ENCODE peak calls at places on chromosomes 6 and 20, in eight cellular contexts. L, D, W, C, Q, T, R and Y are unnamed samples.

GRCh38 chr6:39430968-39431523 is 108.5 kb upstream of the KCNK16 start:
- DNase-seq in D (no peak), T (peak), C (no peak), L (no peak), R (no peak), Q (no peak), W (no peak), Y (no peak)

GRCh38 chr6:52022675-52023074 is 64.7 kb downstream of the PKHD1 start:
- DNase-seq in D (no peak), R (no peak), T (no peak), C (no peak), Q (no peak), L (no peak), W (no peak), Y (no peak)

GRCh38 chr6:44010411-44011349 is 116.6 kb downstream of the MRPL14 start:
- DNase-seq in D (peak), T (peak), C (peak), R (peak), Q (peak), W (peak), L (peak), Y (peak)

GRCh38 chr6:147268254-147268653 is 64.0 kb downstream of the STXBP5 start:
- DNase-seq in T (no peak), Q (no peak), W (no peak), D (no peak), C (no peak), L (no peak), R (no peak), Y (no peak)

GRCh38 chr6:104566411-104566810 is 293.3 kb downstream of the HACE1 start:
- DNase-seq in W (peak), D (no peak), C (no peak), T (no peak), Q (no peak), R (no peak), L (peak), Y (no peak)

GRCh38 chr6:7169296-7169721 is 61.5 kb downstream of the RREB1 start:
- DNase-seq in L (no peak), W (no peak), R (no peak), T (peak), C (no peak), Q (no peak), D (no peak), Y (no peak)

GRCh38 chr6:25312703-25313102 is 33.5 kb downstream of the CARMIL1 start:
- DNase-seq in T (no peak), C (no peak), R (peak), D (peak), Q (no peak), W (peak), L (peak), Y (no peak)

GRCh38 chr6:79824231-79824630 is 123.1 kb downstream of the ELOVL4 start:
- DNase-seq in T (no peak), D (no peak), R (no peak), Q (no peak), W (peak), C (no peak), L (no peak), Y (no peak)

GRCh38 chr6:7051780-7052440 is 55.9 kb upstream of the RREB1 start:
- DNase-seq in Q (no peak), L (peak), D (no peak), C (peak), W (peak), R (no peak), T (peak), Y (no peak)

GRCh38 chr6:130679684-130680083 is 147.5 kb upstream of the SMLR1 start:
- DNase-seq in R (no peak), T (no peak), Q (no peak), L (no peak), D (no peak), C (no peak), W (no peak), Y (no peak)

GRCh38 chr6:53974941-53975340 is 136.3 kb upstream of the MLIP start:
- DNase-seq in D (no peak), W (no peak), R (no peak), T (no peak), L (no peak), C (no peak), Q (no peak), Y (no peak)

GRCh38 chr6:14322841-14323240 is 205.3 kb downstream of the CD83 start:
- DNase-seq in D (no peak), T (no peak), L (no peak), R (no peak), W (no peak), Q (no peak), C (no peak), Y (no peak)

GRCh38 chr6:14320342-14320741 is 202.8 kb downstream of the CD83 start:
- DNase-seq in C (no peak), T (no peak), R (no peak), D (no peak), W (no peak), L (no peak), Q (no peak), Y (no peak)

GRCh38 chr6:14317616-14318015 is 200.0 kb downstream of the CD83 start:
- DNase-seq in L (no peak), D (no peak), T (no peak), Q (no peak), R (no peak), C (no peak), W (no peak), Y (no peak)

GRCh38 chr6:14324042-14324441 is 206.5 kb downstream of the CD83 start:
- DNase-seq in L (peak), C (no peak), W (peak), Q (no peak), T (no peak), R (no peak), D (no peak), Y (no peak)

GRCh38 chr6:14321992-14322772 is 204.6 kb downstream of the CD83 start:
- DNase-seq in W (peak), T (no peak), L (no peak), C (no peak), Q (no peak), D (no peak), R (peak), Y (no peak)
- TF ChIP-seq CTCF in W (peak), T (peak), L (no peak), C (no peak), Q (no peak), D (no peak), R (peak), Y (no peak)

GRCh38 chr20:62706857-62707256 is 1.8 kb upstream of the NTSR1 start:
- DNase-seq in L (no peak), T (no peak), D (no peak), W (no peak), R (no peak), Q (no peak), C (no peak), Y (no peak)

GRCh38 chr20:62706344-62706743 is 2.3 kb upstream of the NTSR1 start:
- DNase-seq in L (no peak), D (no peak), R (no peak), T (peak), Q (no peak), W (no peak), C (no peak), Y (no peak)

GRCh38 chr20:62707981-62708521 is 585 bp upstream of the NTSR1 start:
- DNase-seq in C (no peak), Q (peak), W (peak), D (no peak), R (peak), T (peak), L (no peak), Y (no peak)

GRCh38 chr20:62708591-62709536 is at the start of gene NTSR1:
- DNase-seq in T (peak), W (no peak), Q (no peak), D (no peak), L (no peak), R (no peak), C (no peak), Y (no peak)

DNA sequence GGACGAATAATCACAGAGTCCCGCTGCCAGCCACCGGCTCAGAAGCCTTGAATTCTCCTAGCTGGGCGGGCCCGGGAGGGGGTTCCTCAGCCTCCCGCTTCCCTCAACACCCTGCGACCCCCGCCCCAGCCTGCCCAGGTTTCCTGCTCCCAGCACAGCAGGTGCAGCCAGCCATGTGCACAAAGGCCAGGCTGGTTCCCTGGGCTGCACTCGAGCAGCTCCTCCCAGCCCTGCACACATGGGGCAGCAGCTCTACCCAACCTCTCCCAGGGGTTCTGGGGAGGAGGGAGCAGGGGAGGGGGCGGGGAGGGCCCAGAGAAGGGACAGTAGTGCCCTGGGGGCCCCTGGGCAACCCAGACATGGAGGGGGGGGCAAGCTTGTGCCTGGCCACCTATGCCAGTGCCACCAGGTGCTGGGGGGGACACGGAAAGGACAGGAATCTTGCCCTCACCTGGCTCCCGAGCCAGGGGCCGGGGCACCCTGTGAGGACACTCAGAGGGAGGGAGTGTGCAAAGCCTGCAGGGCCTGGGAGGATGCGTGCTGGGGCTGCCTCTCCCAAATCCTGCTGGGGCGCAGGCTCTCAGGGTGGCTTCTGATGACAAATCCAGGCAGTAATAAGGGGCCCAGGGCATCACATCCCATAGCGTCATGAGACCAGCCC is 1.2 kb upstream of the NTSR1 start:
- DNase-seq in Q (no peak), R (no peak), W (peak), L (no peak), C (no peak), T (peak), D (no peak), Y (no peak)
- TF ChIP-seq CTCF in Q (no peak), R (no peak), W (no peak), L (no peak), C (no peak), T (no peak), D (no peak), Y (no peak)

GRCh38 chr20:63362426-63363009 is 1.4 kb upstream of the CHRNA4 start:
- DNase-seq in W (no peak), Q (no peak), L (no peak), R (no peak), C (peak), D (no peak), T (peak), Y (no peak)
- TF ChIP-seq CTCF in W (no peak), Q (no peak), L (no peak), R (no peak), C (no peak), D (no peak), T (no peak), Y (no peak)

GRCh38 chr6:119116712-119117281 is 38.3 kb upstream of the FAM184A start:
- DNase-seq in L (no peak), Q (no peak), W (no peak), R (no peak), T (no peak), D (no peak), C (no peak), Y (no peak)
- TF ChIP-seq CTCF in L (peak), Q (no peak), W (no peak), R (no peak), T (no peak), D (peak), C (no peak), Y (no peak)

GRCh38 chr20:22684072-22684762 is 99.8 kb upstream of the FOXA2 start:
- DNase-seq in Q (peak), W (peak), T (peak), R (peak), C (no peak), D (no peak), L (peak), Y (peak)
- TF ChIP-seq CTCF in Q (peak), W (peak), T (peak), R (peak), C (peak), D (peak), L (peak), Y (peak)

GRCh38 chr6:75694406-75694805 is 54.6 kb upstream of the MYO6 start:
- DNase-seq in Q (no peak), T (no peak), D (no peak), W (no peak), R (no peak), L (no peak), C (no peak), Y (no peak)

GRCh38 chr6:75689576-75689975 is 59.5 kb upstream of the MYO6 start:
- DNase-seq in D (no peak), Q (no peak), W (no peak), L (no peak), C (no peak), R (no peak), T (no peak), Y (no peak)

GRCh38 chr6:75691012-75691411 is 58.0 kb upstream of the MYO6 start:
- DNase-seq in C (no peak), D (no peak), T (no peak), L (peak), W (peak), Q (no peak), R (peak), Y (no peak)

DNA sequence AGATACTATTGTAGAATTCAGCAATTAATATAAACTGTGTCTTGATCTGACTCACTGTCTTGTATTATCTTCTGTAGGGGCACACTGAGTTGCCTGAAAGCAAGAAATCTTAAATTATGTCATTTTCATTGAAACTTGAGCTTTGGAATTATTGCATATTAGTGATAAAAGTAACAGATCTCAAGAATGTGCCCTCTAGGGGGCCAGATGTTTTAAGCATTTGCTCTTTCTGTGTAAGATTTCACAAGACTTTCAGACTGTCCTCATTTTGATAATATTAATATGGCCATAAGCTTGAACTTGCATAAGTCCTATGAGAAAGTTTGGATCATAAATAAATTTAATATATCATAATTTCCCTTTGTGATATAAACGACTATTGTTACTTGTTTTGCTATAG is 55.5 kb upstream of the MYO6 start:
- DNase-seq in Q (no peak), C (no peak), R (no peak), T (no peak), L (peak), D (no peak), W (peak), Y (peak)
- TF ChIP-seq CTCF in Q (peak), C (no peak), R (no peak), T (no peak), L (peak), D (no peak), W (peak), Y (peak)